ENCODE peak calls at places on chromosomes 3 and 15, in eight cellular contexts. L is midbrain; U is Calu3; K is SK-N-MC; E is kidney; A is MM.1S; D is psoas muscle; P is stimulated activated CD4-positive, alpha-beta T cell treated with anti-CD3 and anti-CD28 coated beads, Interleukin-1b, Interleukin-23, amount 100 ng/mL, for 1 hour. M is an unnamed sample.

GRCh38 chr3:27976933-27977332 is 254.8 kb upstream of the EOMES start:
- DNase-seq in L (no peak), U (peak), K (no peak), E (no peak), A (no peak), D (no peak), P (no peak), M (no peak)

GRCh38 chr3:63046152-63046551 is 170.9 kb upstream of the CADPS start:
- DNase-seq in L (no peak), U (no peak), K (no peak), E (no peak), A (no peak), D (no peak), P (no peak), M (no peak)

GRCh38 chr15:64464271-64465005 is 4.1 kb downstream of the ZNF609 start:
- DNase-seq in L (no peak), U (no peak), K (no peak), E (no peak), A (peak), D (no peak), P (no peak), M (no peak)

GRCh38 chr15:25671132-25671531 is 192.0 kb downstream of the ATP10A start:
- DNase-seq in L (no peak), U (no peak), K (no peak), E (no peak), A (no peak), D (peak), P (no peak), M (no peak)

GRCh38 chr15:62288361-62289017 is 123.4 kb upstream of the C2CD4B start:
- DNase-seq in L (no peak), U (no peak), K (no peak), E (no peak), A (no peak), D (no peak), P (no peak), M (no peak)

GRCh38 chr15:34818531-34818930 is 23.2 kb upstream of the ACTC1 start:
- DNase-seq in L (no peak), U (no peak), K (no peak), E (no peak), A (no peak), D (no peak), P (no peak), M (no peak)

GRCh38 chr3:127358641-127359040 is 70.8 kb upstream of the PRR20G start:
- DNase-seq in L (no peak), U (no peak), K (no peak), E (no peak), A (no peak), D (no peak), P (no peak), M (no peak)

GRCh38 chr3:32837789-32838188 is 20.0 kb downstream of the TRIM71 start:
- DNase-seq in L (no peak), U (no peak), K (no peak), E (no peak), A (no peak), D (no peak), P (no peak), M (no peak)

GRCh38 chr15:90038639-90039095 is 37.5 kb downstream of the ZNF710 start:
- DNase-seq in L (no peak), U (peak), K (no peak), E (no peak), A (no peak), D (no peak), P (no peak), M (no peak)

GRCh38 chr15:77851696-77852095 is 219.0 kb upstream of the LINGO1 start:
- DNase-seq in L (peak), U (no peak), K (no peak), E (peak), A (no peak), D (peak), P (no peak), M (no peak)

GRCh38 chr3:52444860-52445793 is at the start of gene SEMA3G:
- DNase-seq in L (no peak), U (peak), K (no peak), E (peak), A (peak), D (peak), P (peak), M (peak)

GRCh38 chr3:116037954-116038911 is 407.1 kb downstream of the LSAMP start:
- DNase-seq in L (no peak), U (no peak), K (no peak), E (no peak), A (peak), D (no peak), P (no peak), M (no peak)